ENCODE peak calls at places on chromosomes 11 and 22, in six cellular contexts. R is uterus; F is kidney; O is A549; W is CD4-positive, CD25-positive, alpha-beta regulatory T cell; G is tibial nerve. E is an unnamed sample.

GRCh38 chr11:82988936-82989627 is 82.6 kb downstream of the RAB30 start:
- DNase-seq in O (no peak), G (no peak), R (no peak), W (no peak), F (no peak), E (no peak)

GRCh38 chr22:50525991-50526848 is 822 bp upstream of the SCO2 start:
- DNase-seq in O (peak; percentile 74), F (peak; percentile 97), G (no peak), R (peak; percentile 78), W (peak; percentile 83), E (no peak)

GRCh38 chr22:50704510-50705218 is 32.0 kb downstream of the SHANK3 start:
- DNase-seq in O (no peak), G (no peak), R (no peak), F (peak; percentile 76), W (no peak), E (no peak)

GRCh38 chr11:64321533-64321932 is 3.6 kb downstream of the PRDX5 start:
- DNase-seq in F (no peak), W (no peak), R (no peak), G (no peak), O (no peak), E (no peak)

GRCh38 chr22:31870890-31871289 is 73.4 kb upstream of the YWHAH start:
- DNase-seq in R (no peak), W (no peak), G (no peak), O (peak; percentile 74), F (no peak), E (no peak)

GRCh38 chr11:15969701-15970329 is 386.5 kb downstream of the SOX6 start:
- DNase-seq in F (no peak), R (no peak), O (no peak), W (no peak), G (no peak), E (no peak)

GRCh38 chr11:69193151-69193550 is 37.4 kb downstream of the SMIM38 start:
- DNase-seq in R (no peak), W (no peak), F (no peak), G (no peak), O (no peak), E (no peak)

GRCh38 chr11:115657586-115657985 is 153.4 kb upstream of the CADM1 start:
- DNase-seq in G (no peak), R (no peak), W (no peak), F (no peak), O (no peak), E (no peak)

GRCh38 chr11:69818243-69819108 is 740 bp downstream of the FGF3 start:
- DNase-seq in G (no peak), F (no peak), W (no peak), R (no peak), O (no peak), E (no peak)

GRCh38 chr11:121795206-121795605 is 320.8 kb downstream of the BLID start:
- DNase-seq in G (no peak), R (no peak), W (no peak), O (no peak), F (no peak), E (no peak)

GRCh38 chr22:27726726-27727449 is 74.7 kb downstream of the MN1 start:
- DNase-seq in G (no peak), O (peak; percentile 77), F (peak; percentile 95), R (peak; percentile 59), W (no peak), E (no peak)

GRCh38 chr11:12319734-12320387 is 57.5 kb upstream of the PARVA start:
- DNase-seq in O (no peak), R (no peak), F (no peak), W (no peak), G (no peak), E (no peak)

GRCh38 chr22:49197500-49197899 is 630.2 kb downstream of the BRD1 start:
- DNase-seq in O (no peak), R (peak; percentile 19), F (peak; percentile 66), W (no peak), G (no peak), E (no peak)

GRCh38 chr22:38097557-38098409 is 12.7 kb downstream of the BAIAP2L2 start:
- DNase-seq in W (no peak), R (no peak), F (peak; percentile 73), O (no peak), G (no peak), E (peak; percentile 74)

GRCh38 chr11:37502202-37502601 is 904.2 kb upstream of the RAG2 start:
- DNase-seq in G (no peak), F (no peak), W (no peak), O (no peak), R (no peak), E (no peak)

GRCh38 chr11:105821366-105821765 is 200.7 kb downstream of the MSANTD4 start:
- DNase-seq in G (no peak), W (no peak), F (no peak), R (no peak), O (no peak), E (peak; percentile 13)

GRCh38 chr11:43576834-43577521 is 103.6 kb upstream of the HSD17B12 start:
- DNase-seq in F (no peak), R (no peak), G (no peak), W (no peak), O (peak; percentile 62), E (peak; percentile 87)

GRCh38 chr22:50316114-50317065 is 8.9 kb upstream of the PLXNB2 start:
- DNase-seq in W (no peak), R (no peak), F (peak; percentile 71), O (no peak), G (no peak), E (no peak)

GRCh38 chr22:37063436-37064420 is 12.2 kb downstream of the KCTD17 start:
- DNase-seq in R (no peak), O (no peak), G (no peak), W (no peak), F (peak; percentile 67), E (no peak)

GRCh38 chr11:127925430-127925829 is 661.9 kb downstream of the ETS1 start:
- DNase-seq in R (no peak), W (no peak), G (no peak), O (no peak), F (no peak), E (no peak)

GRCh38 chr11:85810871-85811611 is at the start of gene SYTL2:
- DNase-seq in F (peak; percentile 94), G (peak; percentile 22), O (peak; percentile 58), R (peak; percentile 39), W (peak; percentile 71), E (peak; percentile 48)

GRCh38 chr11:128054323-128054910 is 532.9 kb downstream of the ETS1 start:
- DNase-seq in R (no peak), O (no peak), W (no peak), G (no peak), F (no peak), E (no peak)

GRCh38 chr11:64186205-64187165 is 514 bp downstream of the STIP1 start:
- DNase-seq in F (no peak), O (no peak), G (no peak), W (peak; percentile 35), R (no peak), E (no peak)

GRCh38 chr11:16792426-16792825 is 54.0 kb downstream of the C11orf58 start:
- DNase-seq in O (no peak), R (no peak), W (no peak), F (no peak), G (no peak), E (no peak)

GRCh38 chr22:44685384-44686056 is 16.5 kb upstream of the PRR5 start:
- DNase-seq in O (peak; percentile 53), R (no peak), W (peak; percentile 83), F (no peak), G (no peak), E (no peak)

GRCh38 chr22:26045051-26045450 is 124.2 kb upstream of the SEZ6L start:
- DNase-seq in F (no peak), O (no peak), G (no peak), W (no peak), R (no peak), E (no peak)

GRCh38 chr22:25237503-25237902 is 18.1 kb downstream of the CRYBB2 start:
- DNase-seq in F (no peak), W (no peak), G (no peak), O (no peak), R (no peak), E (no peak)

GRCh38 chr22:19795617-19796008 is 35.0 kb downstream of the TBX1 start:
- DNase-seq in R (peak; percentile 53), F (peak; percentile 28), W (no peak), G (no peak), O (no peak), E (no peak)

GRCh38 chr11:86068138-86068861 is 584 bp downstream of the PICALM start:
- DNase-seq in R (peak; percentile 42), G (peak; percentile 19), O (peak; percentile 33), F (no peak), W (peak; percentile 40), E (no peak)

DNA sequence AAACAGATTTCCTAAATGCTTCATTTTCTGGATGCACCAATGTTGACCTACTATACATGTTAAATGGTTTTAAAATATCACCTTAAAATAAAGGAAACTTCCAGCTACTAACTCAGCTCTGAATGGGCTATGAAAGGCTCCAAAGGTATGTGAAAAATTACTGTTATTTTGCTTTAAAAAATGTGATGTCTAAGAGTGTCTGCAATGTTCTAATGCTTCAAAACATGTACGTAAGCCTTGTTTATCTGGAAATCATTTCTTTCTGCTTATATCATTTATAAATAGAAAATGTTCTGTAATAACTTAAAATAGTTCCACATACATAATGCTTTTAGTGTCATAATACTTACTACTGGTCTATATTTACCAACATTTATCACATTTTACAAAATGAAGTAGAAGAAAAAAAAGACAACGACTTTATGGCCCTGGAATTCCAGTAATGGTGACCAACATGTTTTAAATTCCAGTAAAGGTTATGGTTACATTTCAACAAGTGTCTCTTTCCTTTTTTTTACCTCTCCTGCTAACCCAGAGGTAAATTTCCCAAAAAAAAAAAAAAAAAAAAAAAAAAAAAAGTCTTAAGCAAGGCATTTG is 2.5 kb downstream of the BDNF start:
- DNase-seq in G (no peak), R (no peak), F (no peak), W (no peak), O (no peak), E (no peak)
- H3K4me3 ChIP-seq in G (no peak overlapping the region), R (no peak overlapping the region), F (no peak overlapping the region), W (no peak overlapping the region), O (peak overlapping the region; percentile 78), E (no peak overlapping the region)

GRCh38 chr11:9150501-9150900 is 59.1 kb upstream of the SCUBE2 start:
- DNase-seq in R (no peak), G (no peak), F (no peak), O (no peak), W (no peak), E (no peak)
- H3K27ac ChIP-seq in R (no peak overlapping the region), G (no peak overlapping the region), F (no peak overlapping the region), O (no peak overlapping the region), W (no peak overlapping the region), E (no peak overlapping the region)

GRCh38 chr11:61889831-61890230 is 1.5 kb downstream of the FADS3 start:
- DNase-seq in G (no peak), W (no peak), F (no peak), R (no peak), O (no peak), E (no peak)
- H3K4me3 ChIP-seq in G (peak overlapping the region; percentile 83), W (no peak overlapping the region), F (peak overlapping the region; percentile 69), R (no peak overlapping the region), O (no peak overlapping the region), E (no peak overlapping the region)

GRCh38 chr11:325796-326591 is 5.3 kb upstream of the IFITM3 start:
- DNase-seq in W (no peak), G (peak; percentile 13), F (peak; percentile 79), O (no peak), R (peak; percentile 43), E (no peak)
- H3K27ac ChIP-seq in W (peak overlapping the region; percentile 79), G (peak overlapping the region; percentile 86), F (peak overlapping the region; percentile 96), O (no peak overlapping the region), R (peak overlapping the region; percentile 91), E (no peak overlapping the region)

E was measured in iPS DF 6.9.